ENCODE peak calls at places on chromosome 20, in four cellular contexts. M is HepG2, A is HEK293T, V is GM12878. F is an unnamed sample.
A peak's percentile ranks its signal among the peaks of the same experiment; 100 is the strongest.

GRCh38 chr20:45432294-45432693 is 16.4 kb downstream of the PIGT start:
- DNase-seq in V (peak; percentile 76), A (no peak), M (no peak), F (no peak)

GRCh38 chr20:21801193-21801592 is 95.7 kb downstream of the PAX1 start:
- DNase-seq in A (no peak), V (no peak), M (no peak), F (no peak)

GRCh38 chr20:54726687-54727086 is 251.3 kb downstream of the DOK5 start:
- DNase-seq in A (no peak), V (no peak), M (no peak), F (no peak)

GRCh38 chr20:52892023-52892422 is 80.1 kb upstream of the TSHZ2 start:
- DNase-seq in A (no peak), M (no peak), V (no peak), F (no peak)

GRCh38 chr20:1533059-1533458 is 24.4 kb downstream of the SIRPD start:
- DNase-seq in V (no peak), M (no peak), A (no peak), F (no peak)

GRCh38 chr20:51966296-51966971 is 164.1 kb upstream of the SALL4 start:
- DNase-seq in V (no peak), M (peak; percentile 84), A (peak; percentile 59), F (peak; percentile 20)

GRCh38 chr20:61730631-61731362 is 334.9 kb downstream of the TAF4 start:
- DNase-seq in A (no peak), V (no peak), M (no peak), F (no peak)

GRCh38 chr20:48897298-48898044 is 24.0 kb upstream of the ARFGEF2 start:
- DNase-seq in V (no peak), A (no peak), M (no peak), F (no peak)

GRCh38 chr20:44279228-44279627 is 31.8 kb downstream of the FITM2 start:
- DNase-seq in A (no peak), V (no peak), M (no peak), F (no peak)

GRCh38 chr20:13426870-13427269 is 205.8 kb downstream of the ISM1 start:
- DNase-seq in V (no peak), A (no peak), M (no peak), F (no peak)

GRCh38 chr20:11266571-11266970 is 592.8 kb upstream of the JAG1 start:
- DNase-seq in A (no peak), V (no peak), M (no peak), F (no peak)

GRCh38 chr20:11260611-11261010 is 586.8 kb upstream of the JAG1 start:
- DNase-seq in M (no peak), V (no peak), A (no peak), F (no peak)

GRCh38 chr20:11255860-11256259 is 582.1 kb upstream of the JAG1 start:
- DNase-seq in V (no peak), M (no peak), A (no peak), F (no peak)

GRCh38 chr20:11267131-11267761 is 593.4 kb upstream of the JAG1 start:
- DNase-seq in V (peak; percentile 79), A (peak; percentile 39), M (peak; percentile 79), F (peak; percentile 7)

DNA sequence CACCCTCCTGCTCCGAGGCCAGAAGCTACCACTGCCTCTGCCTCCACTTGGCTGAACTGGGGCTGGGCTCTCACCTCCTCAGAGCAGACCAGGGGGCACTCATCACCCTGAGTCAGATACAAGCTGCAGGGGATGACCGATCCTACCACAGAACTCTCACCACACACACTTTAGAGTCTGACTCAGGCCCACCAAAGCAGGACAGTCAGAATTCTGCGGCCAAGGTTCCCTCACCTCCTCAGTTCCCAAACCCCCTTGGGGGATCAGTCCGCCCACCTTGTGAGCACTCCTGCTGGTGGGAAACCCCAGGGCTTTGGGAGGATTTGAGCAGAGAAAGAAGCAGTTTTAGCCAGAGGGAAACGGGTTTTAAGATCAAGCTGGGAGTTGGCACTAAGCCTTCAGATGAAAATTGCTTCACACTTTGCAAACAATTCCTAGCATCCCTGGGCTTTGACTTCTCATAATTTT is 587.8 kb upstream of the JAG1 start:
- DNase-seq in M (no peak), V (peak; percentile 38), A (no peak), F (no peak)
- TF ChIP-seq FOXK2 in M (no peak), V (no peak), A (no peak), F (no peak)

DNA sequence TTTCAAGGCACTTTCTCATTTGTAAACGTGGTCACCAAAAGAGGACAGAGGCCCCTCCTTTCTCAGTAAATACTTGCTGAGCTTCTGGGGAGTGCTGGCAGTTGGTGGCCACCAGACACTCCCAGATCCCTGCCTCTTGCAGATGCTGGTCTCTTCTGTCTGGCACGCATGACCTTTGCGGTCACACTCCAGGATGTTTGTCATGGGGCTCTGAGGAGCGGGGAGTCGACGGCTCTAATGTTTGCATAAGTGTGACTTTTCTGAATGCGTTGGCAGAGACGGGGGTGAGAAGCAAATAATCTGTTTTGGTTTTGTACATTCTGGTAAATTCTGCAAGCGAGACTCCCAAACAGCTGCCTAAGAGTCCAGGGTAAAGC is 101.2 kb downstream of the YTHDF1 start:
- DNase-seq in A (no peak), M (no peak), V (no peak), F (no peak)
- TF ChIP-seq FOXK2 in A (no peak), M (no peak), V (no peak), F (no peak)

GRCh38 chr20:34560614-34561013 is 2.1 kb downstream of the MAP1LC3A start:
- DNase-seq in M (no peak), A (no peak), V (no peak), F (no peak)

GRCh38 chr20:34562643-34563042 is 4.1 kb downstream of the MAP1LC3A start:
- DNase-seq in A (peak; percentile 48), V (no peak), M (peak; percentile 31), F (no peak)

GRCh38 chr20:34559311-34560140 is 1.0 kb downstream of the MAP1LC3A start:
- DNase-seq in V (no peak), A (no peak), M (no peak), F (no peak)

GRCh38 chr20:34560141-34560523 is 1.6 kb downstream of the MAP1LC3A start:
- DNase-seq in A (no peak), M (no peak), V (no peak), F (no peak)

GRCh38 chr20:34561661-34562060 is 3.1 kb downstream of the MAP1LC3A start:
- DNase-seq in V (no peak), A (no peak), M (no peak), F (no peak)
- TF ChIP-seq FOXK2 in V (no peak), A (no peak), M (no peak), F (no peak)

GRCh38 chr20:9817654-9818053 is 21.2 kb downstream of the PAK5 start:
- DNase-seq in M (no peak), A (no peak), V (no peak), F (no peak)

DNA sequence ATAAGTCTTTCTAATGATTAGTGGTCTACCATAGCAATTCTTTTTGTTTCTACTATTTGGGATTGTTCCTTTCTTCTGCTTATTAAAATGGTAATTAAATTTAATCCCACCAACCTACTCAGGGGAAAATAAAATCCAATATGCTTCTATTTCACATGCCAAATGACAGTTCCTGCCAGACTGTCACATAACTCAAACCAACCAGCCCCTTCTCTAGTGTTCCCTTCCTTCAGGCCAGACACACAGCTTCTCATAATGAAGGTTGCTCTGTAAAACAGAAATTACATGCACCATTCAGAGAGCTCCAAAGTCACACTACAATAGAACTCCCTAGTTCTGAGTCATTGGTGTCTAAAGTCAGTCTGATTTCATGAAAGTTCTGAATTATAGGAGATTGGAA is 23.2 kb downstream of the PAK5 start:
- DNase-seq in M (no peak), A (no peak), V (no peak), F (no peak)
- TF ChIP-seq FOXK2 in M (no peak), A (no peak), V (no peak), F (no peak)

GRCh38 chr20:16710781-16711180 is 19.0 kb upstream of the SNRPB2 start:
- DNase-seq in M (no peak), A (no peak), V (no peak), F (no peak)

GRCh38 chr20:16707674-16708073 is 22.2 kb upstream of the SNRPB2 start:
- DNase-seq in A (no peak), V (no peak), M (no peak), F (no peak)

GRCh38 chr20:16708590-16708989 is 21.2 kb upstream of the SNRPB2 start:
- DNase-seq in M (no peak), V (no peak), A (no peak), F (no peak)

GRCh38 chr20:16711859-16712258 is 18.0 kb upstream of the SNRPB2 start:
- DNase-seq in M (no peak), V (no peak), A (no peak), F (no peak)

DNA sequence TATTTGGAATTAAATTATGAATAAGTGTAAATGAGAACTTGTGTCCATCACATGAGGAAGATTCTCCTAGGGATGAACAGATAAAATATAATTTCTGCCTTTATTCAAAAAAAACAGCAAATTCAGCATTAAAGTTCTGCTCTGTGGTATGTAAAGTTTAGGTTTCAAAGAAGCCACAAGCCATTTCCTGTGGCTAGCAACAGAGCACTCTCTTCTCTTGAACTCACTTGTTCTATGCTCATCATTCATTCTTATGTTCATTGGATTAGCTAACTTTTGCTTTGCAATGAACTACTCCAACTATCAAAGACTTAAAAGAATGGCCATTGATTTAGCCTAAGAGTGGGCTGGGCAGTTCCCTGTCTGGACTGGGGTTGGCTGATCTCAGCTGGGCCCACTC is 20.8 kb upstream of the SNRPB2 start:
- DNase-seq in V (no peak), M (no peak), A (no peak), F (no peak)
- TF ChIP-seq FOXK2 in V (no peak), M (no peak), A (no peak), F (no peak)

DNA sequence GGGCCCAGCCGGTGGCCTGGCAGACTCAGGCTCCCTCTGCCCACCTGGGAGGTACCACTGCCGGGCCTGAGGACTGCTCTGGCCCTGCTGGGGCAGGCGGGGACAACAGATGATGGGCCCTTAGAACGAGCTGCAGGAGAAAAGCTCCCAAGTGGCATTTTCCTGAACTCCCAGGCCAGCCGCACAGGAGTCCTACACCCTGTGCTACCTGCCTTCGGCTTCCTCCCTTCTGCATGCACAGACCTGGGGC is 41.3 kb downstream of the DSTN start:
- DNase-seq in A (no peak), M (no peak), V (no peak), F (no peak)
- TF ChIP-seq FOXK2 in A (no peak), M (no peak), V (no peak), F (no peak)

F was measured in K562.